ENCODE peak calls at places on chromosome 13, in six cellular contexts. One of them, this sample, is unnamed.
A peak's percentile ranks its signal among the peaks of the same experiment; 100 is the strongest.

GRCh38 chr13:52845334-52845761 is 3.1 kb downstream of the PCDH8 start:
- DNase-seq in H1: no peak
- DNase-seq in H9: peak; percentile 61
- DNase-seq in IMR-90: no peak
- DNase-seq in mesenchymal stem cell: no peak
- DNase-seq in trophoblast cell: no peak
- DNase-seq in this sample: peak; percentile 24

GRCh38 chr13:102333320-102334181 is 68.3 kb downstream of the FGF14 start:
- DNase-seq in H1: no peak
- DNase-seq in H9: no peak
- DNase-seq in IMR-90: no peak
- DNase-seq in mesenchymal stem cell: peak; percentile 18
- DNase-seq in trophoblast cell: no peak
- DNase-seq in this sample: no peak

GRCh38 chr13:51679616-51680015 is 95.4 kb downstream of the WDFY2 start:
- DNase-seq in H1: no peak
- DNase-seq in H9: no peak
- DNase-seq in IMR-90: no peak
- DNase-seq in mesenchymal stem cell: peak; percentile 31
- DNase-seq in trophoblast cell: no peak
- DNase-seq in this sample: no peak

GRCh38 chr13:33639640-33640080 is 178.3 kb upstream of the RFC3 start:
- DNase-seq in H1: no peak
- DNase-seq in H9: no peak
- DNase-seq in IMR-90: no peak
- DNase-seq in mesenchymal stem cell: no peak
- DNase-seq in trophoblast cell: peak; percentile 87
- DNase-seq in this sample: no peak

GRCh38 chr13:33497146-33497845 is 211.7 kb upstream of the STARD13 start:
- DNase-seq in H1: no peak
- DNase-seq in H9: no peak
- DNase-seq in IMR-90: peak; percentile 79
- DNase-seq in mesenchymal stem cell: peak; percentile 75
- DNase-seq in trophoblast cell: no peak
- DNase-seq in this sample: no peak

GRCh38 chr13:80030491-80030890 is 310.4 kb downstream of the SPRY2 start:
- DNase-seq in H1: no peak
- DNase-seq in H9: no peak
- DNase-seq in IMR-90: no peak
- DNase-seq in mesenchymal stem cell: peak; percentile 12
- DNase-seq in trophoblast cell: no peak
- DNase-seq in this sample: no peak

GRCh38 chr13:75740008-75740407 is 103.9 kb downstream of the LMO7 start:
- DNase-seq in H1: no peak
- DNase-seq in H9: no peak
- DNase-seq in IMR-90: no peak
- DNase-seq in mesenchymal stem cell: no peak
- DNase-seq in trophoblast cell: no peak
- DNase-seq in this sample: no peak

GRCh38 chr13:112972867-112973576 is 4.0 kb downstream of the MCF2L start:
- DNase-seq in H1: no peak
- DNase-seq in H9: no peak
- DNase-seq in IMR-90: no peak
- DNase-seq in mesenchymal stem cell: no peak
- DNase-seq in trophoblast cell: no peak
- DNase-seq in this sample: no peak

GRCh38 chr13:31069808-31070544 is 91.7 kb downstream of the HSPH1 start:
- DNase-seq in H1: no peak
- DNase-seq in H9: no peak
- DNase-seq in IMR-90: no peak
- DNase-seq in mesenchymal stem cell: no peak
- DNase-seq in trophoblast cell: no peak
- DNase-seq in this sample: no peak

GRCh38 chr13:44051405-44051804 is 171.7 kb downstream of the LACC1 start:
- DNase-seq in H1: no peak
- DNase-seq in H9: no peak
- DNase-seq in IMR-90: no peak
- DNase-seq in mesenchymal stem cell: no peak
- DNase-seq in trophoblast cell: no peak
- DNase-seq in this sample: no peak

GRCh38 chr13:37747071-37747612 is 122.4 kb downstream of the TRPC4 start:
- DNase-seq in H1: no peak
- DNase-seq in H9: no peak
- DNase-seq in IMR-90: peak; percentile 87
- DNase-seq in mesenchymal stem cell: peak; percentile 65
- DNase-seq in trophoblast cell: peak; percentile 2
- DNase-seq in this sample: no peak

GRCh38 chr13:96033220-96034015 is 19.8 kb downstream of the UGGT2 start:
- DNase-seq in H1: no peak
- DNase-seq in H9: no peak
- DNase-seq in IMR-90: no peak
- DNase-seq in mesenchymal stem cell: no peak
- DNase-seq in trophoblast cell: no peak
- DNase-seq in this sample: no peak

GRCh38 chr13:50124536-50125305 is 109.5 kb downstream of the KCNRG start:
- DNase-seq in H1: peak; percentile 87
- DNase-seq in H9: peak; percentile 69
- DNase-seq in IMR-90: peak; percentile 56
- DNase-seq in mesenchymal stem cell: peak; percentile 84
- DNase-seq in trophoblast cell: peak; percentile 32
- DNase-seq in this sample: peak; percentile 78

DNA sequence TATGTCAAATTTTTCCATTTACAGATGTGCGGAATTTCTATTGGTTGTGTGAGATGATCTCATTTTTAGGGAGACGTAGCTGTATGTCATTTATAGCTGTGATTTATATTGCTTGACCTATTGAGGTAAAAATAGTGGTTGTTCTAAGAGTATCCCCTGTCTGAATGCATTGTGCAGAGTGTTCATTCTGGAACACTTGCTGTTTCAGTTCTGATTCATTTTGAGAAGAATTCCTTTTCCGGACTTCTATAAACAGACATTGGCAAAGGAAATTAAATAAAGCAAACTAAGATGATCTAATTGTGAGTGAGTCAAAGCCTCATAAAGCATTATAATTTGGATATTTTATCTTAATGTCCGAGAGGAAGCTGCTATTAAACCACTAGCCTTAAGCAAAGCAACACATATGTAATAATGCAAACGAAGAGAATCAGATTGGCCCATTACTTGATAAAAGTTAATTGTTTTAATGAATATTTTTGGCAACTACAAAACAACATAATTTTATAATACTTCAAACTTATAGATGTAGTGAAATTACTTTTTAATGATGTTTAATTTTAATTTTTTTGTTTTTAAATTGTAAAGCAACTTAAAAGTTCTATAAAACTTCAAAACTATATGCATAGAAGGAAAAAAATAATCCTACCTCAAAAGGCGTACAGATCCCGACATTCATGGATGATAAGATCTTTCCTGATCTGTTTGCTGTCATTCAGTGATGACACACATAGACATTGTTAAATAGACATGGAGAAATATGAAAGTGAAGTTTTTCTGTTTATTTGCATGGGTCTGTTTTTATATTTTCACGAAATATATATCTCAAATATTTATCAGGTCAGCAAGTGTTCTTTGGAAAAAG is 942.6 kb upstream of the SLC10A2 start:
- DNase-seq in H1: no peak
- DNase-seq in H9: no peak
- DNase-seq in IMR-90: peak; percentile 90
- DNase-seq in mesenchymal stem cell: peak; percentile 68
- DNase-seq in trophoblast cell: no peak
- DNase-seq in this sample: no peak
- H3K4me1 ChIP-seq in H1: peaks cover 2% of the 10 kb centered on the region
- H3K4me1 ChIP-seq in H9: no peaks in the 10 kb centered on the region
- H3K4me1 ChIP-seq in IMR-90: peaks cover 2% of the 10 kb centered on the region
- H3K4me1 ChIP-seq in mesenchymal stem cell: peaks cover 4% of the 10 kb centered on the region
- H3K4me1 ChIP-seq in trophoblast cell: peaks cover 2% of the 10 kb centered on the region
- H3K4me1 ChIP-seq in this sample: peaks cover 7% of the 10 kb centered on the region

GRCh38 chr13:114140909-114141255 is 8.5 kb upstream of the RASA3 start:
- DNase-seq in H1: no peak
- DNase-seq in H9: no peak
- DNase-seq in IMR-90: no peak
- DNase-seq in mesenchymal stem cell: no peak
- DNase-seq in trophoblast cell: no peak
- DNase-seq in this sample: no peak

GRCh38 chr13:114142640-114143490 is 10.4 kb upstream of the RASA3 start:
- DNase-seq in H1: peak; percentile 46
- DNase-seq in H9: no peak
- DNase-seq in IMR-90: peak; percentile 65
- DNase-seq in mesenchymal stem cell: peak; percentile 57
- DNase-seq in trophoblast cell: no peak
- DNase-seq in this sample: no peak

GRCh38 chr13:114142137-114142550 is 9.7 kb upstream of the RASA3 start:
- DNase-seq in H1: no peak
- DNase-seq in H9: peak; percentile 14
- DNase-seq in IMR-90: no peak
- DNase-seq in mesenchymal stem cell: no peak
- DNase-seq in trophoblast cell: no peak
- DNase-seq in this sample: no peak

GRCh38 chr13:114141261-114141996 is 9.0 kb upstream of the RASA3 start:
- DNase-seq in H1: no peak
- DNase-seq in H9: no peak
- DNase-seq in IMR-90: no peak
- DNase-seq in mesenchymal stem cell: no peak
- DNase-seq in trophoblast cell: no peak
- DNase-seq in this sample: no peak

DNA sequence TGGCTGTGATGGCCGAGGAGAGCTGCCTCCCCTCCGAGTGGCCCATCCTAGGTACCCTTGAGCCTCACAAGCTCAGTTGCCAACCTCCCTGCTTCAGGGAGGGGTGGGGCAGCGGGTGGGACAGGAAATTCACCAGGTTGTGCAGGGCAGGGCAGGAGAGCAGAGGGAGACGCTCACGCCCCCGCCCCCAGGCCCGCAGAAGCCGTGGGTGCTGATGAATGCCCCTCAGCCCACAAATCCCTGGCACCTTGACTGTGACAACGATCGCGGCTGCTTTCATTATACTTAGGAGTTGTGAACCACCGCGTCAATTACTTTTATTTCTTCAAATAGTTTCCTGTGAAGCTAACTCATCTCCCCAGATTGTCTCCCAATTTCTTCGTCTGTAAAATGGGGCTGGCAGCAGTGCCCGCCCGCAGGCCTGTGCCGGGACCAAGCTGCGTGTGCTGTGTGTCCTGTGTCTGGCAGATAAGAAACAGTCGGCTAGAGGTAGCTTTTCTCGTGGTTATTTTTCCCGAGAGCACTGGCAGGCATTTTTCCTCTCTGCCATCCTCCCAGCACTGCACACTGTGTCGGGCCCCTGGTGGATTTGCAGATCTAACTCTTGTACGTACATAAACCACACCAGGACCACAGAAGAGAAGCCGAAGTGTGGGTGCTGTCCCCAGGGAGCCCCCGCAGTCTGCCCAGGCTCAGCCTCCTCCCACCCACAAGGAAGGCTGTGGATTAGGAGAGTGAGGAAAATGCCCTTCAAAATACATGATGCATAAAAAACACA is 7.9 kb upstream of the RASA3 start:
- DNase-seq in H1: no peak
- DNase-seq in H9: no peak
- DNase-seq in IMR-90: no peak
- DNase-seq in mesenchymal stem cell: no peak
- DNase-seq in trophoblast cell: no peak
- DNase-seq in this sample: no peak
- H2AFZ ChIP-seq in H1: no peak overlapping the region
- H2AFZ ChIP-seq in H9: no peak overlapping the region
- H2AFZ ChIP-seq in IMR-90: no peak overlapping the region
- H2AFZ ChIP-seq in mesenchymal stem cell: no peak overlapping the region
- H2AFZ ChIP-seq in trophoblast cell: no peak overlapping the region
- H2AFZ ChIP-seq in this sample: no peak overlapping the region

GRCh38 chr13:59837101-59837500 is 326.6 kb downstream of the DIAPH3 start:
- DNase-seq in H1: no peak
- DNase-seq in H9: no peak
- DNase-seq in IMR-90: no peak
- DNase-seq in mesenchymal stem cell: no peak
- DNase-seq in trophoblast cell: no peak
- DNase-seq in this sample: no peak

GRCh38 chr13:59842507-59842906 is 321.2 kb downstream of the DIAPH3 start:
- DNase-seq in H1: no peak
- DNase-seq in H9: no peak
- DNase-seq in IMR-90: peak; percentile 35
- DNase-seq in mesenchymal stem cell: no peak
- DNase-seq in trophoblast cell: no peak
- DNase-seq in this sample: no peak

GRCh38 chr13:59846845-59847620 is 316.7 kb downstream of the DIAPH3 start:
- DNase-seq in H1: no peak
- DNase-seq in H9: no peak
- DNase-seq in IMR-90: no peak
- DNase-seq in mesenchymal stem cell: no peak
- DNase-seq in trophoblast cell: peak; percentile 7
- DNase-seq in this sample: peak; percentile 23

GRCh38 chr13:59843040-59843439 is 320.7 kb downstream of the DIAPH3 start:
- DNase-seq in H1: no peak
- DNase-seq in H9: no peak
- DNase-seq in IMR-90: no peak
- DNase-seq in mesenchymal stem cell: no peak
- DNase-seq in trophoblast cell: no peak
- DNase-seq in this sample: no peak
- H2AK5ac ChIP-seq in H1: no peak overlapping the region
- H2AK5ac ChIP-seq in H9: no peak overlapping the region
- H2AK5ac ChIP-seq in IMR-90: no peak overlapping the region
- H2AK5ac ChIP-seq in mesenchymal stem cell: no peak overlapping the region
- H2AK5ac ChIP-seq in trophoblast cell: no peak overlapping the region
- H2AK5ac ChIP-seq in this sample: no peak overlapping the region

GRCh38 chr13:77388944-77389616 is 62.2 kb upstream of the MYCBP2 start:
- DNase-seq in H1: no peak
- DNase-seq in H9: no peak
- DNase-seq in IMR-90: no peak
- DNase-seq in mesenchymal stem cell: no peak
- DNase-seq in trophoblast cell: no peak
- DNase-seq in this sample: no peak

GRCh38 chr13:77387607-77388200 is 60.8 kb upstream of the MYCBP2 start:
- DNase-seq in H1: no peak
- DNase-seq in H9: no peak
- DNase-seq in IMR-90: no peak
- DNase-seq in mesenchymal stem cell: no peak
- DNase-seq in trophoblast cell: no peak
- DNase-seq in this sample: no peak

GRCh38 chr13:77389617-77389984 is 62.7 kb upstream of the MYCBP2 start:
- DNase-seq in H1: no peak
- DNase-seq in H9: no peak
- DNase-seq in IMR-90: no peak
- DNase-seq in mesenchymal stem cell: no peak
- DNase-seq in trophoblast cell: no peak
- DNase-seq in this sample: no peak

GRCh38 chr13:77391475-77391874 is 64.6 kb upstream of the MYCBP2 start:
- DNase-seq in H1: no peak
- DNase-seq in H9: no peak
- DNase-seq in IMR-90: no peak
- DNase-seq in mesenchymal stem cell: no peak
- DNase-seq in trophoblast cell: no peak
- DNase-seq in this sample: no peak

DNA sequence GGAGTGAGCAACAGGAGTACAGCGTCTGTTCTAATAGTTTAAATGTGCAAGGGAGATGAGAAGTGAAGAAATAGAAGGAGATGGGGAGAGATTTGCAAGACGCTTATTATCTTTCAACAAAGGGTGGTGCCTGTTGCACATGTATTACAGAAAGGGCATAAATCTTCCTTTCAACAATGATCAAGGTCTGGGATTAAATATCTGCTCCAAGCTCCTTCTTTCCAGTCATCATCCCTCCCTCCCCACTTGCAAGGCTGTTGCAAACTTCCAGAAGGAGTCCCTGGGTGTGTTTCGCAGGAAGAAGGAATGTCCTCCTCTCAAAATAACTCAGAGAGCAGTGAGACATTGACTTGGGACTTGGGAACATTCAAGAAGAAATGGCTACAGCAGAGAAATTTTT is 63.5 kb upstream of the MYCBP2 start:
- DNase-seq in H1: no peak
- DNase-seq in H9: no peak
- DNase-seq in IMR-90: no peak
- DNase-seq in mesenchymal stem cell: no peak
- DNase-seq in trophoblast cell: no peak
- DNase-seq in this sample: no peak
- H3K4me1 ChIP-seq in H1: no peaks in the 10 kb centered on the region
- H3K4me1 ChIP-seq in H9: no peaks in the 10 kb centered on the region
- H3K4me1 ChIP-seq in IMR-90: peaks cover 6% of the 10 kb centered on the region
- H3K4me1 ChIP-seq in mesenchymal stem cell: no peaks in the 10 kb centered on the region
- H3K4me1 ChIP-seq in trophoblast cell: no peaks in the 10 kb centered on the region
- H3K4me1 ChIP-seq in this sample: no peaks in the 10 kb centered on the region